ENCODE peak calls at places on chromosomes 5 and 9, in five cellular contexts. M is NCI-H460; V is CD8-positive, alpha-beta memory T cell; K is heart left ventricle; Q is NCI-H774. J is an unnamed sample.

GRCh38 chr5:2696156-2696807 is 55.2 kb downstream of the IRX2 start:
- DNase-seq in V (no peak), K (no peak), Q (no peak), M (no peak), J (no peak)

GRCh38 chr5:133811168-133811567 is 157.3 kb downstream of the C5orf15 start:
- DNase-seq in V (no peak), M (no peak), Q (no peak), K (no peak), J (no peak)

GRCh38 chr9:81492710-81493447 is 196.5 kb downstream of the TLE1 start:
- DNase-seq in K (no peak), V (no peak), Q (no peak), M (no peak), J (no peak)

GRCh38 chr9:107894572-107895261 is 405.1 kb upstream of the KLF4 start:
- DNase-seq in K (peak), M (no peak), Q (no peak), V (no peak), J (no peak)

GRCh38 chr9:131464354-131465000 is 38.2 kb upstream of the POMT1 start:
- DNase-seq in Q (no peak), K (no peak), M (no peak), V (no peak), J (no peak)

GRCh38 chr5:107668933-107669542 is 1.7 kb downstream of the EFNA5 start:
- DNase-seq in Q (no peak), V (no peak), K (peak), M (no peak), J (no peak)

GRCh38 chr5:113212244-113212920 is 222.4 kb downstream of the TSSK1B start:
- DNase-seq in V (no peak), Q (no peak), M (no peak), K (peak), J (no peak)

GRCh38 chr5:134006119-134006514 is 1.3 kb upstream of the VDAC1 start:
- DNase-seq in V (no peak), Q (no peak), M (no peak), K (no peak), J (no peak)

GRCh38 chr9:34145165-34145564 is 18.7 kb upstream of the DCAF12 start:
- DNase-seq in M (no peak), V (no peak), Q (no peak), K (no peak), J (no peak)

GRCh38 chr9:123335227-123335985 is 20.6 kb upstream of the CRB2 start:
- DNase-seq in M (no peak), Q (no peak), V (no peak), K (no peak), J (no peak)

GRCh38 chr5:168651654-168652053 is 72.5 kb upstream of the PANK3 start:
- DNase-seq in M (no peak), V (no peak), K (no peak), Q (no peak), J (no peak)

GRCh38 chr5:73448072-73448432 is 525 bp downstream of the FOXD1 start:
- DNase-seq in M (no peak), Q (no peak), K (no peak), V (no peak), J (peak)

GRCh38 chr5:101897914-101898313 is 398.2 kb downstream of the SLCO4C1 start:
- DNase-seq in M (no peak), K (no peak), Q (peak), V (no peak), J (peak)

GRCh38 chr5:146910239-146910638 is 31.7 kb upstream of the PPP2R2B start:
- DNase-seq in V (no peak), K (no peak), M (no peak), Q (no peak), J (no peak)

GRCh38 chr9:20492772-20493171 is 129.5 kb downstream of the MLLT3 start:
- DNase-seq in M (no peak), K (no peak), Q (no peak), V (no peak), J (no peak)

GRCh38 chr9:86979686-86980085 is 32.4 kb upstream of the GAS1 start:
- DNase-seq in M (no peak), V (no peak), Q (no peak), K (no peak), J (no peak)

GRCh38 chr9:136243631-136244030 is 2.0 kb downstream of the QSOX2 start:
- DNase-seq in M (no peak), K (no peak), Q (no peak), V (no peak), J (no peak)

GRCh38 chr9:127522727-127523126 is 71.4 kb downstream of the LRSAM1 start:
- DNase-seq in M (no peak), Q (no peak), K (no peak), V (no peak), J (no peak)

J was measured in NCI-H146.